ENCODE peak calls at places on chromosomes 16 and 17, in ten cellular contexts. J is GM23338, D is K562, E is breast epithelium, S is stomach, K is sigmoid colon, Z is transverse colon, G is SK-N-SH, T is prostate gland, O is HL-60. U is an unnamed sample.

GRCh38 chr16:2744711-2745110 is 7.7 kb upstream of the SRRM2 start:
- DNase-seq in G (no peak), O (no peak), D (no peak), S (no peak), Z (no peak), E (no peak), K (no peak), J (no peak), T (no peak), U (no peak)

GRCh38 chr17:38596651-38597050 is 9.1 kb downstream of the SRCIN1 start:
- DNase-seq in Z (no peak), O (no peak), S (no peak), K (no peak), G (no peak), J (no peak), T (no peak), E (no peak), D (no peak), U (no peak)

GRCh38 chr17:17750881-17751280 is 69.6 kb downstream of the RAI1 start:
- DNase-seq in T (no peak), D (no peak), G (no peak), J (no peak), S (no peak), O (peak; percentile 79), K (no peak), E (no peak), Z (peak; percentile 29), U (no peak)

GRCh38 chr17:22511431-22511830 is 819.1 kb downstream of the KCNJ18 start:
- DNase-seq in T (no peak), K (no peak), O (no peak), D (no peak), E (no peak), G (no peak), J (no peak), S (no peak), Z (no peak), U (no peak)

GRCh38 chr17:80474231-80474932 is 2.0 kb downstream of the NPTX1 start:
- DNase-seq in T (peak; percentile 41), D (peak; percentile 40), S (no peak), E (no peak), G (peak; percentile 79), O (peak; percentile 57), Z (no peak), J (no peak), K (peak; percentile 84), U (no peak)

GRCh38 chr16:57594531-57595031 is 33.8 kb upstream of the ADGRG1 start:
- DNase-seq in E (no peak), Z (no peak), S (no peak), T (no peak), K (no peak), J (no peak), O (no peak), G (no peak), D (no peak), U (no peak)

GRCh38 chr16:57585051-57585687 is 42.7 kb downstream of the ADGRG5 start:
- DNase-seq in D (no peak), T (no peak), O (no peak), E (no peak), K (peak; percentile 8), Z (no peak), S (no peak), J (no peak), G (no peak), U (no peak)

GRCh38 chr17:66715745-66716156 is 119.2 kb upstream of the CACNG5 start:
- DNase-seq in O (peak; percentile 31), Z (no peak), G (peak; percentile 74), E (no peak), T (peak; percentile 55), K (no peak), S (no peak), J (peak; percentile 93), D (peak; percentile 62), U (no peak)

GRCh38 chr16:75591001-75591852 is 25.0 kb downstream of the GABARAPL2 start:
- DNase-seq in O (no peak), D (peak; percentile 57), E (peak; percentile 33), G (peak; percentile 54), J (peak; percentile 45), T (peak; percentile 46), Z (peak; percentile 31), S (no peak), K (peak; percentile 85), U (no peak)

GRCh38 chr17:62000186-62000585 is 64.9 kb downstream of the MED13 start:
- DNase-seq in S (no peak), J (no peak), K (no peak), Z (no peak), T (no peak), E (no peak), D (no peak), O (no peak), G (no peak), U (no peak)
- TF ChIP-seq POLR2AphosphoS5 in S (no peak), J (no peak), K (no peak), Z (no peak), T (no peak), E (no peak), D (no peak), O (no peak), G (no peak), U (no peak)

GRCh38 chr16:50275428-50276127 is 9.2 kb downstream of the ADCY7 start:
- DNase-seq in D (no peak), K (no peak), O (peak; percentile 51), E (no peak), G (no peak), T (no peak), Z (no peak), J (no peak), S (no peak), U (no peak)
- H3K4me3 ChIP-seq in D (no peak overlapping the region), K (no peak overlapping the region), O (peak overlapping the region; percentile 59), E (no peak overlapping the region), G (no peak overlapping the region), T (no peak overlapping the region), Z (no peak overlapping the region), J (no peak overlapping the region), S (no peak overlapping the region), U (no peak overlapping the region)

GRCh38 chr16:1413684-1414531 is 596 bp downstream of the UNKL start:
- DNase-seq in J (peak; percentile 84), T (no peak), O (peak; percentile 74), G (peak; percentile 89), E (no peak), Z (peak; percentile 67), D (peak; percentile 80), S (peak; percentile 54), K (no peak), U (no peak)
- TF ChIP-seq POLR2AphosphoS5 in J (peak; percentile 22), T (peak; percentile 12), O (no peak), G (no peak), E (no peak), Z (no peak), D (no peak), S (no peak), K (no peak), U (no peak)

DNA sequence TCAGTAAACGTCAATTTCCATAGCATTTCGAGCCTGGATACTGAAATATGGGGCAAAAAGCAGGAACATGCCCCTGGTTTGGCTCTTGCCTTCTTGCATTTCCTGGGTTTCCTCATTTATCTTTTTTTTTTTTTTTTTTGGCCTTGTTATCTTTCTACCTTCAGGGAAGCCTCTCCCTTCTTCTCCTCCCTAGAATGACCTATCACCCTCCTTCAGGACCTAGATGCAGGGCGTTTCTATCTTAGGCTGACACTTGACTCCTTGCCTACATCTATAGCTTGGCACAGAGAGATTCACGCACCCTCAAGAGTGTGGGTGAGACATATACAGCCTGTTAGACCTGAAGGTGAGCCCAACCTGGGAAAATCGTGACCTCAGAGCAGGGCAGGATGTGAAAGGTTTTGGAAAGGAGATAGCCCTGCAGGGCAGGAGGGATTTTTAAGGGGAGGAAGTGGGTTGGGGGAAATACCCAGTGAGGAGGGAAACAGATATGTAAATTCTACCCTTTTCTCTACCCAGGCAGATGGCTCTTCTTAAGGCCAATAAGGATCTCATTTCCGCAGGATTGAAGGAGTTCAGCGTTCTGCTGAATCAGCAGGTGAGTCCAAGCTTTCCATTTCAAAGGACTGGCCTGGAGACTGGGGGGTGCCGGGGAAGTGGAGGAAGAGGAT is at the start of gene AHSP:
- DNase-seq in Z (no peak), G (no peak), O (no peak), J (peak; percentile 52), K (no peak), E (no peak), D (peak; percentile 70), S (no peak), T (no peak), U (no peak)
- H3K4me3 ChIP-seq in Z (no peak within 1 kb of the TSS), G (no peak within 1 kb of the TSS), O (no peak within 1 kb of the TSS), J (peak within 1 kb of the TSS; percentile 76), K (no peak within 1 kb of the TSS), E (peak within 1 kb of the TSS; percentile 50), D (no peak within 1 kb of the TSS), S (peak within 1 kb of the TSS; percentile 42), T (no peak within 1 kb of the TSS), U (peak within 1 kb of the TSS; percentile 43)

GRCh38 chr17:64192588-64192987 is 62.6 kb upstream of the ERN1 start:
- DNase-seq in S (no peak), T (no peak), Z (no peak), O (no peak), J (no peak), G (no peak), E (no peak), K (no peak), D (no peak), U (no peak)

GRCh38 chr17:64187093-64187895 is 57.4 kb upstream of the ERN1 start:
- DNase-seq in E (no peak), O (no peak), Z (no peak), J (no peak), G (no peak), D (no peak), T (no peak), S (no peak), K (no peak), U (no peak)

GRCh38 chr17:64186171-64187092 is 56.5 kb upstream of the ERN1 start:
- DNase-seq in E (no peak), D (no peak), Z (no peak), T (no peak), O (no peak), J (no peak), S (no peak), K (no peak), G (no peak), U (no peak)

GRCh38 chr17:64188088-64188487 is 58.1 kb upstream of the ERN1 start:
- DNase-seq in G (no peak), J (no peak), O (no peak), K (no peak), Z (no peak), S (no peak), E (no peak), D (no peak), T (no peak), U (no peak)

GRCh38 chr17:64190468-64190867 is 60.5 kb upstream of the ERN1 start:
- DNase-seq in J (no peak), E (no peak), Z (no peak), S (no peak), K (no peak), G (peak; percentile 75), T (no peak), O (no peak), D (no peak), U (no peak)
- TF ChIP-seq POLR2AphosphoS5 in J (no peak), E (no peak), Z (no peak), S (no peak), K (no peak), G (peak; percentile 36), T (no peak), O (no peak), D (no peak), U (no peak)

GRCh38 chr16:85535352-85536072 is 77.6 kb upstream of the GSE1 start:
- DNase-seq in Z (peak; percentile 73), T (no peak), O (peak; percentile 90), J (no peak), G (no peak), K (peak; percentile 67), D (peak; percentile 99), E (no peak), S (peak; percentile 42), U (no peak)
- H3K4me3 ChIP-seq in Z (peak overlapping the region; percentile 5), T (no peak overlapping the region), O (no peak overlapping the region), J (no peak overlapping the region), G (no peak overlapping the region), K (no peak overlapping the region), D (peak overlapping the region; percentile 4), E (no peak overlapping the region), S (no peak overlapping the region), U (no peak overlapping the region)